ENCODE peak calls at places on chromosomes 3 and 15, in seven cellular contexts. G is H9, U is IMR-90, Q is mesendoderm, O is H1, D is neuronal stem cell, A is trophoblast cell. E is an unnamed sample.

GRCh38 chr15:64521726-64522164 is 61.4 kb downstream of the ZNF609 start:
- DNase-seq in G (peak; percentile 49), U (peak; percentile 49), Q (peak; percentile 95), O (no peak), D (peak; percentile 9), A (peak; percentile 97), E (peak; percentile 51)

GRCh38 chr15:39783244-39783820 is 691 bp upstream of the FSIP1 start:
- DNase-seq in G (no peak), U (peak; percentile 25), Q (peak; percentile 31), O (no peak), D (no peak), A (no peak), E (peak; percentile 27)

GRCh38 chr3:133384331-133385027 is 15.4 kb upstream of the BFSP2 start:
- DNase-seq in G (peak; percentile 83), U (peak; percentile 65), Q (peak; percentile 74), O (peak; percentile 80), D (peak; percentile 67), A (peak; percentile 68), E (peak; percentile 40)

GRCh38 chr3:144394052-144394451 is 422.4 kb downstream of the DIPK2A start:
- DNase-seq in G (no peak), U (peak; percentile 4), Q (no peak), O (no peak), D (no peak), A (no peak), E (no peak)

GRCh38 chr3:62833538-62833937 is 41.7 kb downstream of the CADPS start:
- DNase-seq in G (no peak), U (no peak), Q (peak; percentile 40), O (no peak), D (no peak), A (no peak), E (no peak)

GRCh38 chr3:9071982-9072666 is 108.9 kb upstream of the RAD18 start:
- DNase-seq in G (no peak), U (no peak), Q (no peak), O (no peak), D (no peak), A (peak; percentile 21), E (no peak)

GRCh38 chr3:106302451-106303221 is 433.8 kb upstream of the CBLB start:
- DNase-seq in G (no peak), U (no peak), Q (no peak), O (no peak), D (no peak), A (no peak), E (no peak)

GRCh38 chr3:99686955-99687612 is 48.7 kb downstream of the COL8A1 start:
- DNase-seq in G (peak; percentile 61), U (peak; percentile 74), Q (peak; percentile 68), O (peak; percentile 84), D (peak; percentile 57), A (peak; percentile 58), E (peak; percentile 74)

GRCh38 chr3:4816718-4817117 is 162.5 kb upstream of the BHLHE40 start:
- DNase-seq in G (no peak), U (no peak), Q (no peak), O (no peak), D (no peak), A (no peak), E (no peak)

GRCh38 chr3:123791898-123792297 is 92.2 kb downstream of the MYLK start:
- DNase-seq in G (no peak), U (peak; percentile 56), Q (no peak), O (no peak), D (no peak), A (no peak), E (peak; percentile 59)

GRCh38 chr15:28892789-28893610 is 7.2 kb downstream of the APBA2 start:
- DNase-seq in G (no peak), U (peak; percentile 75), Q (no peak), O (no peak), D (no peak), A (no peak), E (peak; percentile 82)

GRCh38 chr15:95932676-95933075 is 397.8 kb upstream of the NR2F2 start:
- DNase-seq in G (no peak), U (peak; percentile 10), Q (no peak), O (no peak), D (no peak), A (no peak), E (peak; percentile 52)

GRCh38 chr3:112639451-112640332 is 1.3 kb downstream of the CCDC80 start:
- DNase-seq in G (no peak), U (no peak), Q (no peak), O (no peak), D (no peak), A (no peak), E (no peak)

GRCh38 chr15:68410466-68411200 is 21.3 kb downstream of the ITGA11 start:
- DNase-seq in G (peak; percentile 12), U (no peak), Q (no peak), O (peak; percentile 32), D (no peak), A (no peak), E (no peak)

GRCh38 chr3:42582474-42583070 is 805 bp upstream of the SEC22C start:
- DNase-seq in G (no peak), U (no peak), Q (no peak), O (no peak), D (no peak), A (no peak), E (no peak)

GRCh38 chr3:131819656-131820055 is 215.2 kb downstream of the CPNE4 start:
- DNase-seq in G (no peak), U (no peak), Q (no peak), O (no peak), D (no peak), A (no peak), E (no peak)

GRCh38 chr15:61184431-61184830 is 44.7 kb downstream of the RORA start:
- DNase-seq in G (no peak), U (no peak), Q (no peak), O (no peak), D (no peak), A (peak; percentile 6), E (no peak)

GRCh38 chr15:51699373-51699772 is 18.1 kb downstream of the SCG3 start:
- DNase-seq in G (no peak), U (no peak), Q (no peak), O (no peak), D (no peak), A (no peak), E (no peak)

GRCh38 chr3:14209596-14210280 is 31.1 kb downstream of the LSM3 start:
- DNase-seq in G (no peak), U (peak; percentile 56), Q (no peak), O (no peak), D (no peak), A (no peak), E (peak; percentile 73)

GRCh38 chr15:62500325-62500724 is 335.2 kb upstream of the C2CD4B start:
- DNase-seq in G (no peak), U (no peak), Q (no peak), O (no peak), D (no peak), A (no peak), E (no peak)

GRCh38 chr3:119731545-119732343 is 28.9 kb downstream of the CFAP91 start:
- DNase-seq in G (no peak), U (peak; percentile 30), Q (no peak), O (no peak), D (peak; percentile 9), A (no peak), E (peak; percentile 24)

GRCh38 chr15:98863983-98864382 is 143.6 kb downstream of the PGPEP1L start:
- DNase-seq in G (no peak), U (no peak), Q (no peak), O (no peak), D (no peak), A (no peak), E (no peak)
- H3K4ac ChIP-seq in G (no peak overlapping the region), U (peak overlapping the region; percentile 29), Q (no peak overlapping the region), O (no peak overlapping the region), D (no peak overlapping the region), A (peak overlapping the region; percentile 15), E (no peak overlapping the region)

DNA sequence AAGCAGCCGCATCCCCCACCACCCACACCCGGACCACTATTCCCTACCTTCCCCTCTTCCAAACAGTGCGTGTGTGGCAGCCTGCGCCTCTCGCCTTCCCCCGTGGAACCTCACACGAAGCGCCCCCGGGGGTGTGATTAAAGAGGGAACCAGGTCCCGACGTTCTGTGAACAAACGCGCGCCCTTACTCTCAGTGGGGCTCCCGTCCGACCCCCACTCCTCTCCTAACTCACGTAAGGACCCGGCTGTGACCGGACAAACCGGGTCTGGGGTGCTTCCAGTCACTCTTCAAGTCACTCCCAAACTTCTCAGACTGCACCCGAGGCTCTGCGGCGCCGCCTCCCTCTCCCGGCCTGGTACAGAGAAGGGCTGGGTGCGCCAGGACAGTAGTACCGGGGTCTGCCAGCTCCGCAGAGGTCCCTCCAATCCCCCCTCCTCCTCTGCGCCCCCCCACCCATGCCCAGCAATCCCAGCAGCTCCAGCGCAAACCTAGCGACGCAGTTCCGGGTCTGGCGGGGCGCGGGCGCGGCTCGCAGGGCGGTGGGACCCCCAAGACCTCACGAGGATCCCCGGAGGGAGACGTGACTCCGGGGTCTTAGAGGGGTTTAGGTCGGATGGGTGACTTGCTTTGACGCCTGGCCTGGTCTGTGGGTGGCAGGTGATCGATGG is 574 bp downstream of the DUOXA1 start:
- DNase-seq in G (peak; percentile 42), U (no peak), Q (no peak), O (no peak), D (no peak), A (no peak), E (no peak)
- H2AK5ac ChIP-seq in G (no peak overlapping the region), U (no peak overlapping the region), Q (no peak overlapping the region), O (no peak overlapping the region), D (no peak overlapping the region), A (no peak overlapping the region), E (no peak overlapping the region)

DNA sequence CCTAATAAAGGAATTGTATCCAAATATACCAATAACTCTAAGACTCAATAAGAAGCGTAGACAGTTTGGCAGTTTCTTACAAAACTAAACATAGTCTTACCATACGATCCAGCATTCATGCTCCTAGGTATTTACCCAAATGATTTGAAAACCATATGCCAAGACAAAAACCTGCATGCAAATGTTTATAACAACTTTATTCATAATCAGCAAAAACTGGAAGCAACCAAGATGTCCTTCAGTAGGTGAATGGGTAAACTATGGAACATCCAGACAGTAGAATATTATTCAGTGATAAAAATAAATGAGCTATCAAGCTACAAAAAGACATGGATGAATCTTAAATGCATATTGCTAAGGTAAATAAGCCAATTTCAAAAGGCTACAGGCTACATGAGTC is 58.4 kb downstream of the SYN2 start:
- DNase-seq in G (no peak), U (no peak), Q (no peak), O (no peak), D (no peak), A (no peak), E (no peak)
- H3K4ac ChIP-seq in G (no peak overlapping the region), U (no peak overlapping the region), Q (no peak overlapping the region), O (no peak overlapping the region), D (no peak overlapping the region), A (no peak overlapping the region), E (no peak overlapping the region)

DNA sequence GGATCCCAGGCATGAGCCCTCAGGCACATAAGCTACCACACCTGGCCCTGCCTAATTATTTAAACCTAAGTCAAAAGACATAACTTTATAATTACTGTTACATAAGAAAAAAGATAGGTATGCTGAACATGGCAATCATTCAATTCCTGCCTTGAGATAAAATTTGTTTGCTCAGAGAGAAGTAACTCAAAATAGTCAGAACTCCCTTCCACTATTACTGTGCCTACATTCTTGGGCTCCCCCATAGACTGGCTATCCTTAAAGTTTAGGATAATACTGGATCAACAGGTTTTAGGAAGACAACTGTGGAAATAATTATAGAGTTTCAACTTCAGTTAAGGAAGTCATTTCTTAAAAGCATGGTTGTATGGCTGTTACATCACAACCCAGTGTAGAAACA is 9.9 kb downstream of the WDR53 start:
- DNase-seq in G (no peak), U (no peak), Q (no peak), O (no peak), D (no peak), A (peak; percentile 82), E (no peak)
- H2AK5ac ChIP-seq in G (no peak overlapping the region), U (no peak overlapping the region), Q (no peak overlapping the region), O (no peak overlapping the region), D (no peak overlapping the region), A (no peak overlapping the region), E (no peak overlapping the region)